ENCODE peak calls at places on chromosomes 13 and 19, in five cellular contexts. J, R, D, C and T are unnamed samples.

GRCh38 chr19:14686411-14686810 is 3.4 kb upstream of the ZNF333 start:
- DNase-seq in C (no peak), D (peak), J (no peak), R (peak), T (no peak)

GRCh38 chr19:46076951-46077814 is 36.4 kb upstream of the IGFL4 start:
- DNase-seq in C (peak), R (peak), J (peak), D (no peak), T (peak)

GRCh38 chr13:93173656-93174055 is 53.0 kb upstream of the GPC6 start:
- DNase-seq in J (no peak), R (no peak), D (no peak), C (peak), T (no peak)

GRCh38 chr19:16070366-16070990 is 5.8 kb upstream of the TPM4 start:
- DNase-seq in C (no peak), R (no peak), D (peak), J (no peak), T (no peak)

GRCh38 chr19:56294557-56294956 is 20.1 kb downstream of the ZSCAN5A start:
- DNase-seq in D (no peak), C (peak), J (peak), R (no peak), T (no peak)

GRCh38 chr13:95643814-95644598 is 500 bp downstream of the DZIP1 start:
- DNase-seq in C (peak), D (no peak), J (no peak), R (peak), T (no peak)

GRCh38 chr19:40799558-40800338 is 757 bp downstream of the EGLN2 start:
- DNase-seq in J (no peak), D (no peak), C (no peak), R (peak), T (no peak)

GRCh38 chr19:4199699-4200293 is 17.3 kb downstream of the ANKRD24 start:
- DNase-seq in C (no peak), J (no peak), D (no peak), R (peak), T (no peak)

GRCh38 chr13:46983881-46984280 is 87.0 kb upstream of the HTR2A start:
- DNase-seq in C (no peak), D (no peak), J (no peak), R (no peak), T (no peak)

GRCh38 chr19:4567584-4568071 is 8.1 kb upstream of the SEMA6B start:
- DNase-seq in R (peak), J (no peak), C (no peak), D (peak), T (no peak)

GRCh38 chr19:48756686-48757085 is 1.4 kb downstream of the FGF21 start:
- DNase-seq in D (no peak), R (no peak), J (no peak), C (no peak), T (no peak)

GRCh38 chr13:46472384-46472783 is 80.6 kb upstream of the LRCH1 start:
- DNase-seq in C (no peak), J (no peak), R (no peak), D (no peak), T (no peak)

GRCh38 chr13:35808846-35809245 is 322.3 kb downstream of the DCLK1 start:
- DNase-seq in C (no peak), R (no peak), J (no peak), D (no peak), T (no peak)

GRCh38 chr13:98778749-98779148 is 26.3 kb upstream of the SLC15A1 start:
- DNase-seq in C (peak), R (no peak), J (no peak), D (no peak), T (no peak)

GRCh38 chr19:17778621-17779280 is 16.2 kb upstream of the B3GNT3 start:
- DNase-seq in R (peak), C (no peak), D (no peak), J (no peak), T (no peak)

GRCh38 chr19:39413269-39413902 is 917 bp downstream of the PLEKHG2 start:
- DNase-seq in R (peak), J (peak), D (no peak), C (no peak), T (no peak)

GRCh38 chr19:6164906-6165531 is 29.6 kb downstream of the ACSBG2 start:
- DNase-seq in R (no peak), C (no peak), D (no peak), J (no peak), T (no peak)

GRCh38 chr13:112065521-112065866 is 1.5 kb upstream of the SOX1 start:
- DNase-seq in C (no peak), D (no peak), J (peak), R (no peak), T (no peak)

GRCh38 chr19:44757735-44758505 is 9.4 kb downstream of the BCL3 start:
- DNase-seq in R (peak), J (no peak), D (no peak), C (no peak), T (no peak)

GRCh38 chr19:47541507-47541906 is 26.6 kb upstream of the NAPA start:
- DNase-seq in J (no peak), D (no peak), R (no peak), C (no peak), T (no peak)

GRCh38 chr13:98751397-98752110 is 918 bp downstream of the SLC15A1 start:
- DNase-seq in R (peak), D (no peak), C (peak), J (no peak), T (no peak)

GRCh38 chr19:45323671-45324081 is 1.0 kb upstream of the CKM start:
- DNase-seq in D (no peak), C (no peak), R (peak), J (no peak), T (no peak)

GRCh38 chr13:76711515-76712182 is 174.6 kb downstream of the KCTD12 start:
- DNase-seq in J (no peak), D (no peak), R (no peak), C (peak), T (no peak)

GRCh38 chr13:36163809-36164308 is 32.7 kb upstream of the DCLK1 start:
- DNase-seq in D (no peak), J (peak), R (no peak), C (peak), T (no peak)

GRCh38 chr13:43270043-43270830 is 246.9 kb downstream of the DNAJC15 start:
- DNase-seq in J (no peak), D (no peak), R (no peak), C (peak), T (no peak)

GRCh38 chr13:38309397-38309796 is 40.3 kb upstream of the UFM1 start:
- DNase-seq in J (no peak), D (no peak), R (no peak), C (no peak), T (no peak)

GRCh38 chr13:44470623-44471562 is 97.3 kb downstream of the SERP2 start:
- DNase-seq in J (peak), R (no peak), D (no peak), C (peak), T (no peak)

GRCh38 chr19:29672933-29673336 is 7.7 kb downstream of the PLEKHF1 start:
- DNase-seq in J (no peak), D (peak), R (no peak), C (no peak), T (no peak)

GRCh38 chr19:30942636-30943035 is 406.6 kb downstream of the TSHZ3 start:
- DNase-seq in R (no peak), J (no peak), C (no peak), D (no peak), T (no peak)

GRCh38 chr13:59663707-59664106 is 500.0 kb downstream of the DIAPH3 start:
- DNase-seq in R (no peak), D (no peak), J (no peak), C (no peak), T (no peak)

GRCh38 chr19:39122934-39123731 is 2.5 kb upstream of the PAK4 start:
- DNase-seq in R (no peak), C (no peak), J (no peak), D (no peak), T (no peak)

GRCh38 chr19:29705706-29706105 is 9.4 kb downstream of the C19orf12 start:
- DNase-seq in C (no peak), R (no peak), D (no peak), J (no peak), T (no peak)

GRCh38 chr13:44573790-44574465 is 2.2 kb downstream of the TSC22D1 start:
- DNase-seq in D (no peak), C (peak), R (no peak), J (no peak), T (no peak)

GRCh38 chr13:40456397-40456958 is 210.0 kb downstream of the FOXO1 start:
- DNase-seq in D (no peak), J (no peak), C (no peak), R (no peak), T (no peak)

GRCh38 chr13:106337096-106337495 is 198.4 kb downstream of the EFNB2 start:
- DNase-seq in D (no peak), C (no peak), R (no peak), J (no peak), T (no peak)